ENCODE peak calls at places on chromosomes 11 and 22, in seven cellular contexts. B is activated CD8-positive, alpha-beta memory T cell treated with anti-CD3 and anti-CD28 coated beads for 4 hours; C is stromal cell of bone marrow; K is NCI-H1092 treated with DMSO at 0.1 percent for 48 hours; W is dorsolateral prefrontal cortex; F is myocyte; I is fibroblast of the conjunctiva. J is an unnamed sample.

GRCh38 chr22:36853407-36854099 is 7.3 kb upstream of the NCF4 start:
- DNase-seq in B (peak; percentile 58), C (no peak), K (peak; percentile 39), W (peak; percentile 31), F (peak; percentile 48), I (no peak), J (no peak)

GRCh38 chr22:29726512-29727247 is 6.9 kb downstream of the CABP7 start:
- DNase-seq in B (no peak), C (no peak), K (no peak), W (no peak), F (no peak), I (no peak), J (no peak)

GRCh38 chr22:50250555-50251471 is at the start of gene HDAC10:
- DNase-seq in B (peak; percentile 51), C (no peak), K (peak; percentile 11), W (no peak), F (peak; percentile 72), I (peak; percentile 51), J (no peak)

GRCh38 chr11:72235351-72236057 is 8.5 kb downstream of the PHOX2A start:
- DNase-seq in B (no peak), C (no peak), K (no peak), W (no peak), F (no peak), I (no peak), J (no peak)

GRCh38 chr11:76686261-76687079 is 15.9 kb upstream of the LRRC32 start:
- DNase-seq in B (no peak), C (no peak), K (no peak), W (no peak), F (no peak), I (no peak), J (no peak)

GRCh38 chr22:35152316-35152715 is 86.4 kb downstream of the ISX start:
- DNase-seq in B (no peak), C (no peak), K (no peak), W (no peak), F (no peak), I (no peak), J (no peak)

GRCh38 chr11:10798330-10798980 is 10.3 kb downstream of the EIF4G2 start:
- DNase-seq in B (no peak), C (no peak), K (no peak), W (no peak), F (no peak), I (no peak), J (no peak)

GRCh38 chr11:77073328-77074001 is 6.7 kb downstream of the CAPN5 start:
- DNase-seq in B (no peak), C (peak; percentile 93), K (no peak), W (peak; percentile 66), F (peak; percentile 96), I (peak; percentile 92), J (peak; percentile 77)

GRCh38 chr11:74680035-74680671 is 51.1 kb downstream of the CHRDL2 start:
- DNase-seq in B (no peak), C (no peak), K (no peak), W (peak; percentile 15), F (no peak), I (no peak), J (no peak)

GRCh38 chr11:102640946-102641345 is 15.8 kb upstream of the MMP20 start:
- DNase-seq in B (no peak), C (no peak), K (no peak), W (no peak), F (no peak), I (no peak), J (no peak)

GRCh38 chr22:49789289-49790141 is 38.2 kb downstream of the BRD1 start:
- DNase-seq in B (no peak), C (peak; percentile 21), K (no peak), W (no peak), F (no peak), I (no peak), J (peak; percentile 26)

GRCh38 chr11:130513132-130513531 is 64.7 kb downstream of the ADAMTS15 start:
- DNase-seq in B (no peak), C (no peak), K (peak; percentile 14), W (peak; percentile 28), F (peak; percentile 72), I (no peak), J (no peak)

GRCh38 chr11:110317516-110317932 is 21.1 kb upstream of the RDX start:
- DNase-seq in B (no peak), C (no peak), K (peak; percentile 89), W (no peak), F (no peak), I (no peak), J (no peak)

GRCh38 chr11:35566161-35566560 is 40.7 kb upstream of the PAMR1 start:
- DNase-seq in B (no peak), C (peak; percentile 44), K (no peak), W (no peak), F (no peak), I (no peak), J (no peak)

GRCh38 chr11:64562723-64563351 is 28.2 kb upstream of the SLC22A12 start:
- DNase-seq in B (no peak), C (no peak), K (no peak), W (no peak), F (no peak), I (no peak), J (no peak)

GRCh38 chr22:36954251-36955014 is 41.0 kb downstream of the CSF2RB start:
- DNase-seq in B (no peak), C (no peak), K (no peak), W (no peak), F (no peak), I (no peak), J (no peak)

GRCh38 chr11:47577460-47578041 is 1.2 kb downstream of the KBTBD4 start:
- DNase-seq in B (no peak), C (no peak), K (no peak), W (no peak), F (no peak), I (no peak), J (no peak)

GRCh38 chr22:26579331-26579886 is 10.5 kb downstream of the TPST2 start:
- DNase-seq in B (no peak), C (no peak), K (no peak), W (no peak), F (no peak), I (no peak), J (no peak)

GRCh38 chr11:2461253-2462091 is 16.7 kb downstream of the KCNQ1 start:
- DNase-seq in B (no peak), C (no peak), K (no peak), W (no peak), F (no peak), I (no peak), J (no peak)

GRCh38 chr11:121930004-121930965 is 185.7 kb downstream of the BLID start:
- DNase-seq in B (no peak), C (no peak), K (peak; percentile 82), W (no peak), F (peak; percentile 14), I (no peak), J (no peak)

GRCh38 chr11:44016546-44017442 is 31.0 kb upstream of the ACCSL start:
- DNase-seq in B (no peak), C (no peak), K (no peak), W (peak; percentile 22), F (no peak), I (no peak), J (no peak)

GRCh38 chr22:26134654-26135330 is 34.5 kb upstream of the SEZ6L start:
- DNase-seq in B (no peak), C (no peak), K (no peak), W (no peak), F (peak; percentile 3), I (no peak), J (no peak)

GRCh38 chr11:15199693-15200092 is 85.0 kb downstream of the INSC start:
- DNase-seq in B (no peak), C (no peak), K (peak; percentile 59), W (no peak), F (peak; percentile 72), I (peak; percentile 23), J (no peak)

GRCh38 chr11:1838426-1839131 is at the start of gene TNNI2:
- DNase-seq in B (no peak), C (no peak), K (no peak), W (no peak), F (peak; percentile 92), I (no peak), J (no peak)

GRCh38 chr22:45922256-45922655 is 54.7 kb downstream of the WNT7B start:
- DNase-seq in B (no peak), C (no peak), K (no peak), W (no peak), F (no peak), I (no peak), J (no peak)

GRCh38 chr22:29820941-29821789 is 16.9 kb downstream of the ASCC2 start:
- DNase-seq in B (no peak), C (no peak), K (peak; percentile 11), W (peak; percentile 50), F (no peak), I (peak; percentile 58), J (peak; percentile 71)

GRCh38 chr11:77525455-77526091 is 51.7 kb upstream of the PAK1 start:
- DNase-seq in B (no peak), C (no peak), K (no peak), W (no peak), F (peak; percentile 31), I (no peak), J (no peak)

GRCh38 chr22:28568099-28568498 is 111.5 kb downstream of the TTC28 start:
- DNase-seq in B (no peak), C (no peak), K (no peak), W (no peak), F (no peak), I (no peak), J (no peak)

GRCh38 chr22:27100789-27101188 is 443.4 kb downstream of the MIAT start:
- DNase-seq in B (no peak), C (no peak), K (peak; percentile 27), W (no peak), F (peak; percentile 63), I (no peak), J (no peak)

GRCh38 chr11:104798794-104799193 is 99.5 kb downstream of the CASP12 start:
- DNase-seq in B (no peak), C (no peak), K (no peak), W (no peak), F (no peak), I (no peak), J (no peak)

GRCh38 chr22:45896153-45896951 is 80.6 kb downstream of the WNT7B start:
- DNase-seq in B (no peak), C (no peak), K (no peak), W (no peak), F (peak; percentile 55), I (no peak), J (no peak)

GRCh38 chr11:122038543-122038942 is 77.5 kb downstream of the BLID start:
- DNase-seq in B (no peak), C (peak; percentile 23), K (no peak), W (no peak), F (peak; percentile 79), I (peak; percentile 55), J (peak; percentile 49)

J was measured in skeletal muscle cell.